ENCODE peak calls at places on chromosome 12, in eight cellular contexts. C, O, R, E, U, Q, K and I are unnamed samples.

GRCh38 chr12:114955414-114956014 is 271.5 kb upstream of the TBX3 start:
- DNase-seq in C (peak), O (no peak), R (peak), E (no peak), U (no peak), Q (no peak), K (no peak), I (no peak)

GRCh38 chr12:89960011-89960507 is 251.4 kb upstream of the ATP2B1 start:
- DNase-seq in C (peak), O (peak), R (peak), E (peak), U (no peak), Q (no peak), K (no peak), I (no peak)

GRCh38 chr12:79424109-79424721 is 266.5 kb downstream of the PAWR start:
- DNase-seq in C (peak), O (no peak), R (peak), E (no peak), U (no peak), Q (no peak), K (no peak), I (peak)

GRCh38 chr12:4900327-4900726 is 9.4 kb upstream of the KCNA1 start:
- DNase-seq in C (peak), O (no peak), R (peak), E (no peak), U (no peak), Q (no peak), K (no peak), I (peak)

GRCh38 chr12:120368789-120369475 is at the start of gene MSI1:
- DNase-seq in C (no peak), O (no peak), R (no peak), E (no peak), U (no peak), Q (no peak), K (no peak), I (no peak)

GRCh38 chr12:92466391-92467305 is 236.1 kb upstream of the PLEKHG7 start:
- DNase-seq in C (no peak), O (no peak), R (no peak), E (peak), U (no peak), Q (peak), K (peak), I (no peak)

GRCh38 chr12:47711448-47711847 is 5.6 kb upstream of the RPAP3 start:
- DNase-seq in C (no peak), O (no peak), R (no peak), E (no peak), U (no peak), Q (no peak), K (no peak), I (no peak)

GRCh38 chr12:66587912-66588311 is 91.0 kb downstream of the GRIP1 start:
- DNase-seq in C (peak), O (no peak), R (no peak), E (peak), U (no peak), Q (no peak), K (no peak), I (no peak)

GRCh38 chr12:57764662-57765002 is 2.2 kb downstream of the CYP27B1 start:
- DNase-seq in C (peak), O (no peak), R (no peak), E (no peak), U (no peak), Q (no peak), K (no peak), I (no peak)

GRCh38 chr12:123085730-123086487 is 65.0 kb downstream of the PITPNM2 start:
- DNase-seq in C (peak), O (no peak), R (peak), E (no peak), U (no peak), Q (no peak), K (no peak), I (peak)

GRCh38 chr12:66129934-66130266 is 650 bp downstream of the LLPH start:
- DNase-seq in C (peak), O (no peak), R (peak), E (peak), U (no peak), Q (no peak), K (no peak), I (no peak)

GRCh38 chr12:102916252-102917025 is 605 bp downstream of the PAH start:
- DNase-seq in C (no peak), O (no peak), R (no peak), E (no peak), U (no peak), Q (no peak), K (no peak), I (no peak)

GRCh38 chr12:52332381-52332780 is 11.2 kb upstream of the KRT83 start:
- DNase-seq in C (no peak), O (no peak), R (no peak), E (no peak), U (no peak), Q (no peak), K (no peak), I (no peak)

GRCh38 chr12:109900752-109901580 is 892 bp downstream of the TCHP start:
- DNase-seq in C (peak), O (peak), R (peak), E (peak), U (no peak), Q (no peak), K (no peak), I (no peak)

GRCh38 chr12:124869011-124869665 is 5.5 kb upstream of the SCARB1 start:
- DNase-seq in C (peak), O (no peak), R (peak), E (no peak), U (no peak), Q (no peak), K (no peak), I (no peak)

GRCh38 chr12:15779925-15780324 is 9.3 kb downstream of the EPS8 start:
- DNase-seq in C (no peak), O (no peak), R (no peak), E (no peak), U (no peak), Q (no peak), K (no peak), I (no peak)

GRCh38 chr12:52300796-52301691 is 9.7 kb upstream of the KRT81 start:
- DNase-seq in C (no peak), O (no peak), R (peak), E (no peak), U (peak), Q (no peak), K (no peak), I (no peak)

GRCh38 chr12:40769846-40770245 is 77.6 kb downstream of the CNTN1 start:
- DNase-seq in C (no peak), O (no peak), R (no peak), E (peak), U (no peak), Q (no peak), K (no peak), I (no peak)

GRCh38 chr12:124928095-124928911 is 13.9 kb upstream of the UBC start:
- DNase-seq in C (peak), O (peak), R (peak), E (peak), U (peak), Q (no peak), K (no peak), I (no peak)

GRCh38 chr12:132187646-132188450 is 43.6 kb downstream of the NOC4L start:
- DNase-seq in C (no peak), O (no peak), R (no peak), E (no peak), U (no peak), Q (no peak), K (no peak), I (no peak)

GRCh38 chr12:24979971-24980730 is 31.2 kb upstream of the BCAT1 start:
- DNase-seq in C (no peak), O (no peak), R (peak), E (no peak), U (no peak), Q (no peak), K (no peak), I (no peak)

GRCh38 chr12:100860611-100861010 is 66.0 kb downstream of the ANO4 start:
- DNase-seq in C (no peak), O (no peak), R (no peak), E (no peak), U (no peak), Q (no peak), K (no peak), I (no peak)

GRCh38 chr12:91772411-91772810 is 373.2 kb downstream of the BTG1 start:
- DNase-seq in C (peak), O (no peak), R (no peak), E (no peak), U (no peak), Q (no peak), K (no peak), I (no peak)

GRCh38 chr12:83145325-83145724 is 458.6 kb downstream of the TMTC2 start:
- DNase-seq in C (no peak), O (no peak), R (no peak), E (no peak), U (no peak), Q (no peak), K (no peak), I (no peak)

GRCh38 chr12:103249614-103250013 is 246.2 kb downstream of the C12orf42 start:
- DNase-seq in C (no peak), O (no peak), R (no peak), E (no peak), U (no peak), Q (no peak), K (no peak), I (no peak)

GRCh38 chr12:103647267-103647666 is 60.2 kb downstream of the STAB2 start:
- DNase-seq in C (peak), O (no peak), R (peak), E (no peak), U (no peak), Q (no peak), K (no peak), I (peak)

GRCh38 chr12:30191701-30192455 is 408.1 kb upstream of the TMTC1 start:
- DNase-seq in C (no peak), O (no peak), R (no peak), E (peak), U (no peak), Q (no peak), K (no peak), I (no peak)

GRCh38 chr12:3453947-3454675 is 36.9 kb upstream of the PRMT8 start:
- DNase-seq in C (peak), O (no peak), R (peak), E (no peak), U (no peak), Q (no peak), K (no peak), I (peak)

GRCh38 chr12:19971396-19971802 is 396.9 kb upstream of the PDE3A start:
- DNase-seq in C (peak), O (no peak), R (peak), E (no peak), U (no peak), Q (no peak), K (no peak), I (peak)

GRCh38 chr12:27244680-27245005 is 557 bp downstream of the STK38L start:
- DNase-seq in C (no peak), O (no peak), R (no peak), E (no peak), U (no peak), Q (no peak), K (no peak), I (no peak)

GRCh38 chr12:42565001-42565400 is 24.5 kb downstream of the PRICKLE1 start:
- DNase-seq in C (no peak), O (no peak), R (no peak), E (no peak), U (no peak), Q (no peak), K (no peak), I (no peak)

GRCh38 chr12:5965950-5966383 is 20.9 kb upstream of the ANO2 start:
- DNase-seq in C (peak), O (peak), R (peak), E (peak), U (peak), Q (peak), K (no peak), I (peak)

GRCh38 chr12:98379106-98379505 is 136.3 kb upstream of the TMPO start:
- DNase-seq in C (no peak), O (no peak), R (no peak), E (no peak), U (no peak), Q (no peak), K (no peak), I (no peak)

GRCh38 chr12:56629459-56630179 is 507 bp downstream of the BAZ2A start:
- DNase-seq in C (peak), O (peak), R (no peak), E (peak), U (peak), Q (peak), K (peak), I (peak)

GRCh38 chr12:128644664-128645296 is 179.0 kb downstream of the SLC15A4 start:
- DNase-seq in C (peak), O (peak), R (no peak), E (peak), U (peak), Q (no peak), K (no peak), I (no peak)